ENCODE peak calls at places on chromosomes 11 and 22, in eight cellular contexts. W is breast epithelium, X is thyroid gland, J is heart left ventricle, R is uterus, V is right lobe of liver, B is stomach, C is lower leg skin. S is an unnamed sample.

GRCh38 chr11:93646399-93646798 is 15.1 kb upstream of the CEP295 start:
- DNase-seq in W (no peak), X (no peak), J (no peak), R (no peak), V (no peak), B (no peak), C (no peak), S (no peak)

GRCh38 chr22:38203090-38203810 is 1.5 kb downstream of the MAFF start:
- DNase-seq in W (peak), X (peak), J (no peak), R (peak), V (peak), B (peak), C (peak), S (no peak)

GRCh38 chr11:111310088-111310487 is 11.7 kb downstream of the POU2AF3 start:
- DNase-seq in W (no peak), X (no peak), J (no peak), R (no peak), V (no peak), B (no peak), C (no peak), S (peak)

GRCh38 chr11:11243790-11244469 is 109.1 kb downstream of the CSNK2A3 start:
- DNase-seq in W (no peak), X (no peak), J (peak), R (peak), V (no peak), B (no peak), C (peak), S (no peak)

GRCh38 chr11:119691020-119691666 is 37.9 kb downstream of the NECTIN1 start:
- DNase-seq in W (no peak), X (no peak), J (no peak), R (no peak), V (no peak), B (no peak), C (no peak), S (no peak)

GRCh38 chr22:46923394-46923793 is 160.9 kb downstream of the TBC1D22A start:
- DNase-seq in W (no peak), X (no peak), J (no peak), R (no peak), V (no peak), B (no peak), C (no peak), S (no peak)

GRCh38 chr11:64670975-64671374 is 52.0 kb downstream of the NRXN2 start:
- DNase-seq in W (no peak), X (no peak), J (no peak), R (no peak), V (no peak), B (no peak), C (no peak), S (no peak)

GRCh38 chr11:22244986-22245592 is 52.2 kb downstream of the ANO5 start:
- DNase-seq in W (no peak), X (peak), J (peak), R (no peak), V (peak), B (peak), C (peak), S (no peak)

GRCh38 chr11:14577835-14578529 is 57.8 kb upstream of the PSMA1 start:
- DNase-seq in W (no peak), X (no peak), J (no peak), R (no peak), V (no peak), B (no peak), C (no peak), S (no peak)

GRCh38 chr22:19807161-19807913 is 46.8 kb downstream of the TBX1 start:
- DNase-seq in W (peak), X (no peak), J (no peak), R (peak), V (peak), B (no peak), C (no peak), S (no peak)

GRCh38 chr22:24434472-24435322 is 7.3 kb downstream of the ADORA2A start:
- DNase-seq in W (no peak), X (no peak), J (peak), R (peak), V (no peak), B (peak), C (no peak), S (no peak)

GRCh38 chr11:123579482-123579812 is 75.0 kb downstream of the SCN3B start:
- DNase-seq in W (no peak), X (no peak), J (no peak), R (no peak), V (no peak), B (no peak), C (no peak), S (no peak)

GRCh38 chr22:36762687-36763260 is 13.1 kb downstream of the IFT27 start:
- DNase-seq in W (peak), X (peak), J (peak), R (no peak), V (no peak), B (no peak), C (no peak), S (no peak)

GRCh38 chr22:24146190-24146616 is 35.1 kb upstream of the SUSD2 start:
- DNase-seq in W (no peak), X (peak), J (peak), R (peak), V (no peak), B (peak), C (no peak), S (no peak)

GRCh38 chr22:35192121-35192918 is 65.0 kb upstream of the HMGXB4 start:
- DNase-seq in W (no peak), X (no peak), J (no peak), R (no peak), V (no peak), B (no peak), C (no peak), S (peak)

GRCh38 chr22:50228366-50228765 is 16.5 kb downstream of the TUBGCP6 start:
- DNase-seq in W (no peak), X (no peak), J (no peak), R (no peak), V (no peak), B (no peak), C (no peak), S (no peak)

GRCh38 chr11:35389897-35390462 is 29.4 kb downstream of the SLC1A2 start:
- DNase-seq in W (no peak), X (peak), J (no peak), R (no peak), V (no peak), B (no peak), C (no peak), S (no peak)

GRCh38 chr11:72160319-72160718 is 24.8 kb downstream of the FOLR3 start:
- DNase-seq in W (no peak), X (no peak), J (no peak), R (no peak), V (no peak), B (no peak), C (no peak), S (no peak)

GRCh38 chr22:36191106-36191836 is 10.3 kb downstream of the APOL4 start:
- DNase-seq in W (no peak), X (no peak), J (peak), R (no peak), V (no peak), B (no peak), C (no peak), S (no peak)

GRCh38 chr11:134664863-134665535 is 253.0 kb upstream of the B3GAT1 start:
- DNase-seq in W (no peak), X (no peak), J (no peak), R (no peak), V (no peak), B (peak), C (peak), S (peak)

GRCh38 chr11:60118333-60118732 is 29.9 kb downstream of the MS4A2 start:
- DNase-seq in W (no peak), X (no peak), J (no peak), R (no peak), V (no peak), B (no peak), C (no peak), S (no peak)

GRCh38 chr22:26851125-26851524 is 193.7 kb downstream of the MIAT start:
- DNase-seq in W (no peak), X (no peak), J (no peak), R (no peak), V (no peak), B (no peak), C (peak), S (peak)

GRCh38 chr11:64004590-64004984 is 18.3 kb downstream of the OTUB1 start:
- DNase-seq in W (no peak), X (no peak), J (no peak), R (no peak), V (no peak), B (no peak), C (no peak), S (no peak)

GRCh38 chr11:71155846-71156245 is 96.5 kb downstream of the SHANK2 start:
- DNase-seq in W (no peak), X (no peak), J (no peak), R (no peak), V (no peak), B (no peak), C (no peak), S (peak)

GRCh38 chr11:71154406-71154805 is 98.0 kb downstream of the SHANK2 start:
- DNase-seq in W (no peak), X (no peak), J (no peak), R (no peak), V (no peak), B (no peak), C (no peak), S (no peak)

GRCh38 chr11:71150859-71151258 is 101.5 kb downstream of the SHANK2 start:
- DNase-seq in W (no peak), X (no peak), J (no peak), R (no peak), V (no peak), B (no peak), C (no peak), S (no peak)

GRCh38 chr11:71151561-71151960 is 100.8 kb downstream of the SHANK2 start:
- DNase-seq in W (no peak), X (no peak), J (no peak), R (no peak), V (no peak), B (no peak), C (no peak), S (no peak)

GRCh38 chr11:71153005-71153395 is 99.4 kb downstream of the SHANK2 start:
- DNase-seq in W (no peak), X (peak), J (no peak), R (no peak), V (peak), B (no peak), C (no peak), S (no peak)
- H3K4me3 ChIP-seq in W (peak), X (no peak), J (no peak), R (no peak), V (peak), B (no peak), C (no peak), S (no peak)

GRCh38 chr11:117195208-117195607 is 4.0 kb upstream of the TAGLN start:
- DNase-seq in W (no peak), X (no peak), J (no peak), R (no peak), V (peak), B (no peak), C (no peak), S (no peak)
- TF ChIP-seq POLR2A in W (no peak), X (no peak), J (no peak), R (no peak), V (no peak), B (no peak), C (no peak), S (no peak)

GRCh38 chr22:43152355-43153071 is 1.2 kb downstream of the TSPO start:
- DNase-seq in W (peak), X (peak), J (peak), R (peak), V (peak), B (peak), C (peak), S (no peak)

GRCh38 chr22:43150731-43151206 is 590 bp upstream of the TSPO start:
- DNase-seq in W (no peak), X (no peak), J (no peak), R (no peak), V (no peak), B (no peak), C (no peak), S (no peak)

GRCh38 chr22:43153916-43154315 is 2.6 kb downstream of the TSPO start:
- DNase-seq in W (no peak), X (no peak), J (no peak), R (no peak), V (no peak), B (no peak), C (no peak), S (no peak)

GRCh38 chr22:43152001-43152354 is 619 bp downstream of the TSPO start:
- DNase-seq in W (no peak), X (no peak), J (no peak), R (no peak), V (no peak), B (no peak), C (no peak), S (no peak)

DNA sequence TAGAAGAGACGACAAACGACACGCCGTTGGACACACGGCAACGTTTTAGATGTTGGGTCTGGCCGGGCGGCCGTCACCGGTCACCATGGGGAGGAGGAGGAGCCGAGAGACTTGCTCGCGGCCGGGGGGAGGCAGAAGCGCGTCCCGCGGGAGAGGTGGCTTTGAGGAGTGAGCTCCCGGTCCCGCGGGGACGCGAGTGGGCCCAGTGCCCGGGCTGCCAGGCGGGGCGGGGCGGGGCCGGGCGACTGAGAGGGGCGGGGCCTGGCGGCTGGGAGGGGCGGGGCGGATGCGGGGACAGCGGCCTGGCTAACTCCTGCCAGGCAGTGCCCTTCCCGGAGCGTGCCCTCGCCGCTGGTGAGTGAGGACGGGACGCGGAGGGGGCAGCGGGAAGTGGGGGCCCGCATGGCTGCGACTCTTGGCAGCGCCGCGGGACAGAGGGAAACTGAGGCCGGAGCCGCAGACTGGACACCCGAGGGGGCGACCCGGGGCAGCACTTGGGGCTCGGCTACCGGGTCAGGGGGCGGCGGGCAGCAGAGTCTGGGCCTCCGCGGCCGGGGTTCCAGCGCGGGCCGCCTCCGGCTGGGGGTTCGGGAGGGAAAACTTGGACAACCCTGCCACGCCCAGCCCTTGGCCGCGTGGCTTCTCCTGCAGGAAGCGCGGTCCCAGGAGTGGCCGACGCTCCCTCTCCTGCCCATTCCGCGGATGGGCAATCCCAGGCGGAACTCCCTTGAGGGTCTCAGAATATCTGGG is at the start of gene TSPO:
- DNase-seq in W (peak), X (peak), J (peak), R (peak), V (peak), B (peak), C (peak), S (peak)
- H3K4me3 ChIP-seq in W (peak), X (peak), J (peak), R (peak), V (peak), B (peak), C (peak), S (peak)

DNA sequence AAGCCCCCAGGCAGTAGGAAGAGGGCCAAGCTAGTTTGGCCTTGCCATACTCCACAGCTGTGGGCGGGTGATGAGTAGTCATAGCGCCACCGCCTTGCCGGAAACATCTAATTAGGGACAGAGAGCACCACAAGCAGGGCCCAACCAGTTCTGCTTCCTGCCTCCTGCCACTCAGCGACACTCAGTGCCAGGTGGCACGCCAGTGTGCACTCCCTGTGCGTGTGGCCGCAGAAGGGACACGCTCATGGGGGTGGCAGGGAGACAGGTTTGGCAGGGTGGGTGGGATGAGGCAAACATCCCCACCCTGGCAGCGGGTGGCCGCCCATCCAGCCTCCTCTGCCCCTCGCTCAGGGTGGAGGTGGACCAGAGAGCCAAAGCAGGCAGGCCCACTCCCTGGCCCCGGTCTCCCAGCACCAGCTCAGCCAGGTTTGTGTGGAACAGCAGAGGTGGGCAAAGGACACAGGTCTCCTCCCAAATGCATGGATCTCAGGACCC is 4.9 kb downstream of the OVOL1 start:
- DNase-seq in W (no peak), X (no peak), J (no peak), R (no peak), V (no peak), B (peak), C (peak), S (no peak)
- TF ChIP-seq POLR2A in W (no peak), X (no peak), J (no peak), R (no peak), V (no peak), B (no peak), C (no peak), S (no peak)

GRCh38 chr11:73875380-73875779 is 1.3 kb downstream of the COA4 start:
- DNase-seq in W (no peak), X (no peak), J (no peak), R (no peak), V (no peak), B (no peak), C (no peak), S (no peak)
- H3K4me3 ChIP-seq in W (peak), X (no peak), J (peak), R (no peak), V (peak), B (peak), C (no peak), S (peak)

DNA sequence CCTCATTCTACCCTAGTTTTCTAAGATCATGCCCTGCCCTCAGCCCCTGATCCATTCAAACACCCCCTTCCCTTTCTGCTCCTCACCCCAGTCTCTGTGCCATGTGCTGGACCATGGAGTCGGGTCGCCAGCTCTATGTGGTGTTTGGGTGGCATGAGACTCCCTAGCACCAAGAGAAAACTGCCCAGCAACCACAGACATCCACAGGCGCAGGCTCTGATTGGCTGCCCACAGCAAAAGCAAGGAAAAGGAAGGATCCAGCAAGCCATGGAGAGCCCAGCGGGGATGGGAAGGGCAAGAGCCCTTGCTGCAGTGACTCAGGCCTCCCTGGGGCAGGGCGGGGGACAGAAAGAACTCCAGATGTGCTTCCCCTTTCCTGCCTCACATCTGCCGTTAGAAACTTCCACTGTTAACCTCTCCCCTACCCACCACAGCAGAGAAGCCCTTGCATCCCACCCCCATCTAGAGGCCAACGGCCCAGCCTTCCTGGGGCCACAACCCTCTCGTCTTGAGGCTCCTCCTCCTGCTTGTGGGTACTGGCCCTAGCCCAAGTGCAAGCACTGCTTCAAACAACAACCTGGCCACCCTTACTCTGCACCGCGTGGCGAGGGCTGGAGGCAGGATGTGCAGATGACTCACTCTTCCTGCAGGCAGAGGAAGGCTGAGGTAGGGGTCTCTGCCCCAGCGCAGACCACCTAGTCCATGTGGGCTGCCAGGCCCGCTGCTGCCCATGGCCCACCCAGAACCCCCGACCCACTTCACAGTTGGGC is 9.7 kb upstream of the AHNAK start:
- DNase-seq in W (peak), X (peak), J (peak), R (peak), V (peak), B (peak), C (peak), S (peak)
- TF ChIP-seq POLR2A in W (no peak), X (no peak), J (no peak), R (peak), V (no peak), B (no peak), C (no peak), S (no peak)

DNA sequence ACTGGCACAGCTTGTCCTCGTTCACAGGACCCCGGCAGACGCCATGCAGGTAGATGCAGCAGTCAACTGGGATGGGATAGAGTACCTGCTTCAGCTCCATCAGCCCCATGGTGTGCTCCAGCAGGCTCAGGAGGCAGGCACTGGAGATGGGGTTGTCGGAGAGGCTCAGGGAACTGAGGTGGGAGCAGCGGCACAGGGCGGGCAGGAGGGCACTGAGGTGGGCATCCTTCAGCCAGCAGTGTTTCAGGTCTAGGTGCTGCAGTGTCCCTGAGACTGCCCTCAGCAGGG is 8.7 kb upstream of the TOP3B start:
- DNase-seq in W (no peak), X (no peak), J (no peak), R (no peak), V (no peak), B (no peak), C (no peak), S (no peak)
- H3K4me3 ChIP-seq in W (no peak), X (no peak), J (no peak), R (no peak), V (no peak), B (no peak), C (no peak), S (no peak)